ENCODE peak calls at places on chromosomes 16 and 17, in seven cellular contexts. K is lung, R is AG08395, X is AG09319, I is cardiac muscle cell, T is HFFc6, W is activated B cell treated with CpG ODN at 0.5 μM for 24 hours. U is an unnamed sample.

GRCh38 chr17:69067274-69068047 is 6.7 kb upstream of the ABCA9 start:
- DNase-seq in K (no peak), R (no peak), X (no peak), I (no peak), T (no peak), W (no peak), U (no peak)

GRCh38 chr17:76398523-76399174 is 14.2 kb downstream of the SPHK1 start:
- DNase-seq in K (no peak), R (no peak), X (no peak), I (no peak), T (no peak), W (no peak), U (no peak)

GRCh38 chr17:6559753-6560215 is 3.4 kb upstream of the PITPNM3 start:
- DNase-seq in K (no peak), R (no peak), X (no peak), I (no peak), T (no peak), W (no peak), U (no peak)

GRCh38 chr17:83091257-83092141 is 12.1 kb downstream of the METRNL start:
- DNase-seq in K (peak; percentile 69), R (no peak), X (no peak), I (no peak), T (no peak), W (no peak), U (no peak)

GRCh38 chr17:29112780-29113295 is 67.4 kb downstream of the MYO18A start:
- DNase-seq in K (no peak), R (no peak), X (peak; percentile 20), I (no peak), T (no peak), W (no peak), U (no peak)

GRCh38 chr16:26770547-26770946 is 296.2 kb upstream of the C16orf82 start:
- DNase-seq in K (no peak), R (no peak), X (no peak), I (no peak), T (no peak), W (no peak), U (no peak)

GRCh38 chr16:8496364-8496763 is 93.9 kb downstream of the TMEM114 start:
- DNase-seq in K (no peak), R (no peak), X (no peak), I (no peak), T (no peak), W (no peak), U (no peak)

GRCh38 chr17:4544656-4545216 is 10.4 kb downstream of the MYBBP1A start:
- DNase-seq in K (no peak), R (no peak), X (no peak), I (no peak), T (no peak), W (no peak), U (no peak)

GRCh38 chr17:40264458-40265185 is 23.1 kb upstream of the CDC6 start:
- DNase-seq in K (no peak), R (no peak), X (no peak), I (no peak), T (no peak), W (no peak), U (no peak)

GRCh38 chr17:5780476-5780875 is 196.2 kb upstream of the NLRP1 start:
- DNase-seq in K (no peak), R (peak; percentile 64), X (no peak), I (no peak), T (peak; percentile 65), W (no peak), U (no peak)

GRCh38 chr16:7688811-7689210 is 356.2 kb downstream of the RBFOX1 start:
- DNase-seq in K (no peak), R (no peak), X (no peak), I (no peak), T (no peak), W (no peak), U (no peak)

U was measured in retinal pigment epithelial cell.